ENCODE peak calls at places on chromosomes 7 and 10, in six cellular contexts. Z, B, A, D, J and I are unnamed samples.

GRCh38 chr7:41640487-41640886 is 62.4 kb downstream of the INHBA start:
- DNase-seq in Z (no peak), B (no peak), A (no peak), D (no peak), J (no peak), I (no peak)

GRCh38 chr7:155750255-155751125 is 61.8 kb downstream of the SHH start:
- DNase-seq in Z (no peak), B (no peak), A (no peak), D (no peak), J (no peak), I (no peak)

GRCh38 chr7:101134399-101134980 is 7.6 kb downstream of the SERPINE1 start:
- DNase-seq in Z (no peak), B (no peak), A (no peak), D (no peak), J (no peak), I (no peak)

GRCh38 chr10:132722980-132723970 is 62.7 kb downstream of the NKX6-2 start:
- DNase-seq in Z (no peak), B (no peak), A (no peak), D (no peak), J (no peak), I (no peak)

GRCh38 chr10:110380255-110380654 is 75.5 kb upstream of the SMNDC1 start:
- DNase-seq in Z (no peak), B (no peak), A (no peak), D (no peak), J (no peak), I (no peak)

GRCh38 chr7:148916186-148916585 is 32.1 kb upstream of the EZH2 start:
- DNase-seq in Z (no peak), B (no peak), A (no peak), D (no peak), J (peak), I (no peak)

GRCh38 chr7:130904792-130905191 is 170.8 kb upstream of the KLF14 start:
- DNase-seq in Z (no peak), B (no peak), A (no peak), D (no peak), J (no peak), I (no peak)

GRCh38 chr10:28678687-28679457 is 1.6 kb downstream of the BAMBI start:
- DNase-seq in Z (no peak), B (no peak), A (no peak), D (no peak), J (no peak), I (no peak)

GRCh38 chr10:103659674-103660363 is 166.3 kb downstream of the NEURL1 start:
- DNase-seq in Z (no peak), B (peak), A (peak), D (peak), J (peak), I (peak)

GRCh38 chr10:63671317-63671937 is 150.2 kb downstream of the REEP3 start:
- DNase-seq in Z (peak), B (no peak), A (no peak), D (no peak), J (peak), I (no peak)